ENCODE peak calls at places on chromosome 10, in nine cellular contexts. B is psoas muscle; M is brain microvascular endothelial cell; T is mammary epithelial cell; E is activated CD8-positive, alpha-beta T cell treated with anti-CD3 and anti-CD28 coated beads for 36 hours; G is GM06990; Q is endodermal cell; A is cardiac fibroblast; R is AG10803. N is an unnamed sample.

GRCh38 chr10:91556691-91557529 is 76.0 kb downstream of the PPP1R3C start:
- DNase-seq in B (no peak), M (no peak), T (no peak), E (no peak), G (no peak), Q (no peak), A (peak), R (no peak), N (no peak)

GRCh38 chr10:98170249-98171117 is 36.0 kb downstream of the R3HCC1L start:
- DNase-seq in B (no peak), M (peak), T (peak), E (peak), G (peak), Q (peak), A (peak), R (peak), N (peak)

GRCh38 chr10:29692121-29692539 is 57.4 kb upstream of the SVIL start:
- DNase-seq in B (no peak), M (no peak), T (peak), E (no peak), G (no peak), Q (no peak), A (no peak), R (no peak), N (no peak)

GRCh38 chr10:77498210-77498609 is 139.4 kb downstream of the KCNMA1 start:
- DNase-seq in B (peak), M (no peak), T (no peak), E (no peak), G (no peak), Q (no peak), A (no peak), R (no peak), N (no peak)

GRCh38 chr10:113320980-113321379 is 231.9 kb upstream of the HABP2 start:
- DNase-seq in B (no peak), M (no peak), T (no peak), E (no peak), G (no peak), Q (no peak), A (no peak), R (no peak), N (no peak)

GRCh38 chr10:29737209-29737565 is 102.4 kb upstream of the SVIL start:
- DNase-seq in B (no peak), M (no peak), T (no peak), E (no peak), G (no peak), Q (no peak), A (no peak), R (no peak), N (no peak)

GRCh38 chr10:23516530-23516929 is 77.7 kb downstream of the OTUD1 start:
- DNase-seq in B (no peak), M (peak), T (peak), E (no peak), G (no peak), Q (no peak), A (peak), R (peak), N (peak)

GRCh38 chr10:12842310-12842709 is 159.2 kb downstream of the CCDC3 start:
- DNase-seq in B (no peak), M (no peak), T (no peak), E (no peak), G (no peak), Q (no peak), A (no peak), R (no peak), N (no peak)

GRCh38 chr10:50932113-50932512 is 46.7 kb upstream of the A1CF start:
- DNase-seq in B (no peak), M (peak), T (no peak), E (no peak), G (no peak), Q (no peak), A (peak), R (peak), N (no peak)

GRCh38 chr10:21727452-21728168 is 193.6 kb downstream of the MLLT10 start:
- DNase-seq in B (no peak), M (peak), T (no peak), E (no peak), G (no peak), Q (peak), A (no peak), R (peak), N (no peak)

GRCh38 chr10:29691564-29692064 is 56.8 kb upstream of the SVIL start:
- DNase-seq in B (no peak), M (peak), T (no peak), E (no peak), G (no peak), Q (no peak), A (peak), R (peak), N (peak)

GRCh38 chr10:88256013-88256680 is 327.0 kb downstream of the RNLS start:
- DNase-seq in B (peak), M (peak), T (no peak), E (no peak), G (no peak), Q (no peak), A (peak), R (no peak), N (no peak)

GRCh38 chr10:46558411-46559185 is 2.1 kb upstream of the GPRIN2 start:
- DNase-seq in B (no peak), M (no peak), T (no peak), E (no peak), G (no peak), Q (peak), A (no peak), R (no peak), N (no peak)

GRCh38 chr10:110005716-110006115 is 2.1 kb upstream of the ADD3 start:
- DNase-seq in B (peak), M (peak), T (peak), E (peak), G (no peak), Q (peak), A (peak), R (peak), N (peak)

GRCh38 chr10:122462533-122463465 is 1.4 kb downstream of the HTRA1 start:
- DNase-seq in B (peak), M (peak), T (peak), E (no peak), G (no peak), Q (no peak), A (peak), R (peak), N (peak)

GRCh38 chr10:11515596-11516418 is 95.6 kb downstream of the USP6NL start:
- DNase-seq in B (no peak), M (peak), T (peak), E (peak), G (no peak), Q (peak), A (peak), R (peak), N (peak)

GRCh38 chr10:47330804-47331203 is 8.6 kb downstream of the GDF2 start:
- DNase-seq in B (no peak), M (no peak), T (no peak), E (no peak), G (no peak), Q (no peak), A (no peak), R (no peak), N (no peak)

GRCh38 chr10:70832852-70833542 is 17.2 kb downstream of the SGPL1 start:
- DNase-seq in B (no peak), M (peak), T (peak), E (no peak), G (no peak), Q (no peak), A (peak), R (peak), N (peak)

GRCh38 chr10:125482637-125483036 is 200.3 kb downstream of the TEX36 start:
- DNase-seq in B (no peak), M (no peak), T (no peak), E (no peak), G (no peak), Q (peak), A (no peak), R (no peak), N (no peak)

GRCh38 chr10:13234172-13234571 is at the start of gene UCMA:
- DNase-seq in B (no peak), M (no peak), T (no peak), E (no peak), G (no peak), Q (peak), A (no peak), R (no peak), N (no peak)

GRCh38 chr10:88115968-88116367 is 252.5 kb downstream of the PTEN start:
- DNase-seq in B (no peak), M (no peak), T (peak), E (no peak), G (no peak), Q (no peak), A (peak), R (peak), N (peak)

GRCh38 chr10:94066411-94066810 is 72.7 kb downstream of the PLCE1 start:
- DNase-seq in B (no peak), M (peak), T (peak), E (no peak), G (no peak), Q (peak), A (peak), R (peak), N (peak)

GRCh38 chr10:126117196-126117595 is 220.8 kb downstream of the FANK1 start:
- DNase-seq in B (no peak), M (no peak), T (no peak), E (no peak), G (no peak), Q (no peak), A (no peak), R (no peak), N (no peak)

GRCh38 chr10:77441541-77442175 is 195.9 kb downstream of the KCNMA1 start:
- DNase-seq in B (no peak), M (no peak), T (no peak), E (no peak), G (no peak), Q (peak), A (no peak), R (no peak), N (no peak)

DNA sequence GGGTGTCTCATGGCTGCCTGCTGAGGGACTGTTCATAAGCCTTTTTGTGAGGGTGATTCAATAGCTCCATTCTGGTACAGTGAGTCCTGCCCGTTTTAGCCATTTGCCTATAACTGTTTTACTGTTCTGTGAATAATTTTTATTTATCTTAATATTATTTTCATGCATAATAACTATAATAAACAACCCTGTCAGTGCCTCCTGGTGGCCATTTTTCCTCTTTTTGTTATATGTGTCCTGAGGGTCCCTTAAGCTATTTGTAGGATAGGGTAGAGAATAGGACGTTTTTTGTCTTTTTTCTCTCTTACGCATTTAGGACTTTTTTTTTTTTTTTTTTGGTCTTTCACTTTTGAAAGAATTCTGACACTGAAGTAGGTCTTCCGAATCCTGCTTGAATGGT is 2.9 kb downstream of the C1QL3 start:
- DNase-seq in B (no peak), M (no peak), T (no peak), E (no peak), G (no peak), Q (no peak), A (peak), R (no peak), N (no peak)
- TF ChIP-seq CTCF in B (peak), M (peak), T (peak), E (no peak), G (peak), Q (peak), A (peak), R (no peak), N (no peak)

GRCh38 chr10:127813290-127813689 is 76.3 kb downstream of the FOXI2 start:
- DNase-seq in B (no peak), M (no peak), T (no peak), E (no peak), G (no peak), Q (no peak), A (peak), R (no peak), N (peak)
- TF ChIP-seq CTCF in B (no peak), M (no peak), T (peak), E (no peak), G (no peak), Q (peak), A (no peak), R (no peak), N (peak)

GRCh38 chr10:64115913-64116643 is 594.9 kb downstream of the REEP3 start:
- DNase-seq in B (no peak), M (peak), T (no peak), E (peak), G (no peak), Q (peak), A (peak), R (no peak), N (peak)
- TF ChIP-seq CTCF in B (no peak), M (peak), T (peak), E (no peak), G (peak), Q (peak), A (peak), R (peak), N (peak)

DNA sequence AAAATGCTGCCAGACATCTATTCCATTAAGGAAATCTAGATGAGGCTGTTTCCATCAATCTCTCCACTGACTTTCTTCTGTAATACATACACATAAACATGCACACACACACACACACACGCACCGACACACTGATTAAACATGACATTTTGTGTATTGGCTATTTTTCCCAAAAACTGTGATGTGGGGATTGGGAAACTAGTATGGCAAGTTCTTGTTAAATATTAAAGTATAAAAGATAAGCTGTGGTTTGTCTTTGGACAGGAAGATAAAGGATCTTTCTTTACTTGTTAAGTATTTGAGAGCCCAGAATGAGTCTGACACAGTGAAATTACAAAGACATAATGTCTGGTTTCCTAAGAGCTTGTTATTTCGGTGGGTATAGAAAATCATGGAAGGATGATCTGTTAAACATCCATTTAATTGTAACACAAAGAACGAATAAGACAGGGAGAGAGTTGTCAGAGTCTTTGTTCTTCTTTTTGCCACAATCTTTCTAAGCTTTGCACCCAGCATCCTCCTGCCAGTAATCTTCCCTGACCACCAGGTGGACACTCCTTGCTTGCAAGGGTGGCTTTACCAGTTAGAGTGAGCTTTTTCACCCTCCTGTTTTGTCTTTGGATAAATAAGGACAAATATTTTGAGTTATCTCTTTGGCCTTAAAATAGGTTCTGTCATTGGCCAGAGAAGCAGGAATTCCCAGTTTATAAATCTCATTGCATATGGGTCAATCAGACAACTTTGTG is 177.2 kb upstream of the TMEM72 start:
- DNase-seq in B (no peak), M (no peak), T (no peak), E (no peak), G (no peak), Q (no peak), A (no peak), R (no peak), N (no peak)
- TF ChIP-seq CTCF in B (no peak), M (peak), T (no peak), E (no peak), G (no peak), Q (peak), A (peak), R (peak), N (peak)

GRCh38 chr10:116385311-116385710 is 42.3 kb upstream of the PNLIPRP3 start:
- DNase-seq in B (no peak), M (no peak), T (no peak), E (no peak), G (no peak), Q (peak), A (no peak), R (no peak), N (no peak)

GRCh38 chr10:116382290-116382689 is 45.4 kb upstream of the PNLIPRP3 start:
- DNase-seq in B (no peak), M (no peak), T (no peak), E (no peak), G (no peak), Q (no peak), A (no peak), R (no peak), N (no peak)

DNA sequence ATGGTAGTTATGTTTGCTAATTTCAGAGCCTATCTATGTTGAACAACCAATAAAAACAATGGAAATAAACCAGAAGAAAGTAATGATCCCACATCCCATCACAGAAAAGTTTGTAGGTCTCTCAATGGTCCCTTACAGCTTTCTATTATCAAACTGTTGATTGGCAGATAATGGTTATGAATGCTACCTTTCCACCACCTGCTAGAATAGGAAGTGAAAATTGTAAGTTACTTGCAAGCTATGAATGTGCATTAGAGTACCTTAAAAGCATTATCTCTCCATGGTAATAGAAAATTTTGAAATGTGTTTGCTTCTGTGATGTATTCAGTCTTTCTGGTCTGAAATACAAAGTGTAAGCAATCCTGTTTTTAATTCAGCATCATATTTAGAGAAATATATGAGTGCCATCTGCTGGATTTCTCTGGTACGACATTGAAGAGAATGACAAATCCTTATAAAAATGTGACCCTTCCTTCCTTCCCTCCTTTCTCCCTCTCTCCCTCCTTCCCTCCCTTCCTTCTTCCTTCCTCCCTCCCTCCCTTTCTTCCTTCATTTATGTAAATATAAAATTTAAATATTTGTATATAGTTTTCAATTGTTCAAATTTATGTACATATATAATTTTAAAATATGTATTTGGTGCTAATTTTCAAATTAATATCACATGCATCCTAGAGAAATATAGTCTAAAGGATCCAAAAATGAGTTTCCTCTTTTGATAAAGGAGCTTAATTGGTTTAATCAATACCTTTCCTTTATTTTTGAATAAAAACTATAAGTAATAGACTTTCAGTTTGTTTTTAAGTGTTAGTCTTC is 41.4 kb upstream of the PNLIPRP3 start:
- DNase-seq in B (no peak), M (peak), T (peak), E (no peak), G (no peak), Q (no peak), A (peak), R (peak), N (peak)
- TF ChIP-seq CTCF in B (peak), M (peak), T (peak), E (peak), G (peak), Q (peak), A (peak), R (peak), N (peak)

GRCh38 chr10:15368456-15368855 is 2.6 kb downstream of the FAM171A1 start:
- DNase-seq in B (no peak), M (no peak), T (no peak), E (no peak), G (no peak), Q (no peak), A (no peak), R (no peak), N (no peak)

GRCh38 chr10:15373199-15373598 is 2.1 kb upstream of the FAM171A1 start:
- DNase-seq in B (no peak), M (no peak), T (no peak), E (no peak), G (no peak), Q (no peak), A (no peak), R (no peak), N (no peak)

GRCh38 chr10:15369642-15370211 is 1.4 kb downstream of the FAM171A1 start:
- DNase-seq in B (peak), M (no peak), T (no peak), E (no peak), G (peak), Q (peak), A (peak), R (no peak), N (no peak)

GRCh38 chr10:15370212-15370740 is 813 bp downstream of the FAM171A1 start:
- DNase-seq in B (peak), M (peak), T (peak), E (peak), G (peak), Q (peak), A (peak), R (peak), N (peak)

DNA sequence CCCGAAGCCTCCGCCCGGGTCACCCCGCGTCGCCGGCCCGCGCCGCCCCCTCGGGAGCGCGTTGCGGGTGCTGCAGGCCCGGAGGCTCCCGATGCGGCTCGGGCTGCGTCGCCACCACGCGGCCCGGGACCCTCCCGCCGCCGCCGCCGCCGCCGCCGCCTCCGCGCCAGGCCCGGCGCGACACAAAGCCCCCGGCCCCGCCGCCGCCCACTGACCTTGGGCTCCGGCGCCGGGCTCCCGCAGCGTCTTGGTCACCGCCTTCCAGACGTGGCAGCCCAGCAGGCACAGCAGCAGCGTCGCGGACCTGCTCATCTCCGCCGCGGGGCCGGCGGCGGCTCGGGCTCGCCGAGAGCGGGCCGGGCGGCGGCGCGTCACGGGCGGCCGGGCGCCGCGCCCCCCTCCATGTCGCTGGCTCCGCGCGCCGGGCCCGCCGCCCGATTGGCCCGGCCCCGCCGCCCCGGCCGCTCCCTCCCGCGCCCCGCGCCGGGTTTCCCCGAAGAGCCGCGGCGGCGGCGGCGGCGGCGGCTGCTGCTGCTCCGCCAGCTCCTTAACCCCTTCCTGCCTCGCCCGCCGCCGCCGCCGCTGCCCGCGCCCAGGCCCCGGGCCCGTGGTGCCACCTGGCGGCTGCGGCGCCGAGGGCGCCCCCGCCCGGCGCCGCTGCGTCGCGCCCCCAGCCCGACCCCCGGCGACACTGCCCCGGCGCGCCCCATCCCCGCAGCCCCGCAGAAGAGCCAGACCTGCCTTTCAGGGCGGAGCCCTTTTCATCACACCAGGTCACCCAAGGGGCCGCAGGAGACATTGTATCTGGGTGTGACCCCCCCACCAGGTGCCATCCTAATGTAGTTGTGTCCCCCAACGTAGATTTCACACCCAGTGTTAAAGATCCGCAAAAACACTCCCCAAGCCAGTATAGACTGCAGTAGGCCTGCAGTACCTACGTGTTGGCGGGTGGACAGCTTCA is at the start of gene FAM171A1:
- DNase-seq in B (peak), M (no peak), T (peak), E (peak), G (peak), Q (peak), A (peak), R (peak), N (peak)
- TF ChIP-seq CTCF in B (peak), M (peak), T (peak), E (no peak), G (peak), Q (peak), A (peak), R (peak), N (peak)

DNA sequence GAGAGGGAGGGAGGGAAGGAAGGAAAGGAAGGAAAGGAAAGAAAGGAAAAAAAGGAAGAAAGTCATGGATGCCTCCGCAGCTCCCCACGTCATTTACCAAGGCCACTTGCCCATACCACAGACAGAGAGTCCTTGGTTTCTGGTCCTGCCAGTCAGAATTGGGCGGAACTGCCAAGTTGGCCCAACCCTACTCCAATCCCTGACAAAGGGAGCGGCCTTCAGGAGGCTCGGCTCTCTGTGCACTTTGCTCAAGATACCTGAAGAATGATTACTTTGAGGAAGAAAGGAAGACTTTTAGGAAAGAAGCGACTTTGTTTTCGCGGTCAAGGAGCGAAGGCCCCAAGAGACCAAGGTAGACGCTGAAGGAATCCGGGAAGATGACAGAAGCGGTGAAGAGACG is 49.1 kb upstream of the FXYD4 start:
- DNase-seq in B (no peak), M (no peak), T (no peak), E (no peak), G (no peak), Q (no peak), A (no peak), R (no peak), N (no peak)
- TF ChIP-seq CTCF in B (no peak), M (no peak), T (no peak), E (no peak), G (no peak), Q (no peak), A (no peak), R (no peak), N (no peak)

N was measured in MCF 10A.